ENCODE peak calls at places on chromosomes 6 and 20, in six cellular contexts. G is body of pancreas, P is heart right ventricle, W is OCI-LY7, K is choroid plexus epithelial cell, V is IMR-90. T is an unnamed sample.

GRCh38 chr6:28081486-28081751 is 1.1 kb downstream of the ZNF165 start:
- DNase-seq in K (no peak), G (no peak), W (peak), P (no peak), V (no peak), T (no peak)

GRCh38 chr6:4776967-4777925 is 1.0 kb downstream of the CDYL start:
- DNase-seq in V (peak), G (peak), P (peak), K (peak), W (peak), T (peak)

GRCh38 chr6:169194737-169195136 is 58.9 kb downstream of the THBS2 start:
- DNase-seq in W (no peak), V (no peak), K (no peak), G (no peak), P (no peak), T (no peak)

GRCh38 chr6:116255246-116255800 is 1.4 kb upstream of the TSPYL4 start:
- DNase-seq in K (no peak), G (no peak), W (no peak), V (no peak), P (no peak), T (no peak)

GRCh38 chr20:19726126-19726525 is 31.9 kb upstream of the RIN2 start:
- DNase-seq in W (no peak), P (no peak), V (peak), G (no peak), K (peak), T (peak)

GRCh38 chr6:40774932-40775331 is 187.8 kb upstream of the LRFN2 start:
- DNase-seq in V (no peak), W (peak), P (no peak), K (peak), G (no peak), T (no peak)

GRCh38 chr20:49775229-49775693 is 37.4 kb upstream of the SLC9A8 start:
- DNase-seq in P (peak), G (peak), W (no peak), K (peak), V (peak), T (peak)

GRCh38 chr6:129730477-129731165 is 20.6 kb upstream of the ARHGAP18 start:
- DNase-seq in K (peak), V (no peak), G (peak), W (peak), P (no peak), T (peak)

GRCh38 chr20:22922987-22923386 is 112.1 kb upstream of the SSTR4 start:
- DNase-seq in P (no peak), V (no peak), G (no peak), W (no peak), K (no peak), T (no peak)

GRCh38 chr6:84763397-84764331 is 734 bp downstream of the TBX18 start:
- DNase-seq in W (no peak), P (peak), G (peak), K (peak), V (peak), T (peak)

GRCh38 chr20:57451759-57452661 is 60.8 kb downstream of the RBM38 start:
- DNase-seq in K (no peak), G (no peak), W (peak), V (no peak), P (peak), T (no peak)

GRCh38 chr20:36852187-36852586 is 23.8 kb upstream of the TLDC2 start:
- DNase-seq in K (no peak), V (no peak), G (no peak), W (peak), P (no peak), T (no peak)

GRCh38 chr6:31834367-31834703 is 6.8 kb downstream of the HSPA1B start:
- DNase-seq in W (peak), V (peak), P (peak), G (peak), K (peak), T (no peak)

GRCh38 chr6:124722479-124722878 is 239.8 kb upstream of the RNF217 start:
- DNase-seq in G (no peak), W (no peak), P (no peak), V (no peak), K (no peak), T (no peak)

GRCh38 chr6:128114164-128114563 is 213.3 kb upstream of the THEMIS start:
- DNase-seq in V (no peak), K (no peak), G (no peak), P (no peak), W (no peak), T (no peak)

GRCh38 chr6:139338845-139339244 is 35.6 kb downstream of the CITED2 start:
- DNase-seq in G (no peak), P (no peak), K (peak), W (no peak), V (peak), T (peak)

GRCh38 chr6:120774275-120774674 is 560.0 kb downstream of the TBC1D32 start:
- DNase-seq in V (no peak), K (peak), G (no peak), W (no peak), P (no peak), T (peak)

GRCh38 chr6:41014780-41015179 is 24.2 kb downstream of the UNC5CL start:
- DNase-seq in V (no peak), P (no peak), K (no peak), G (no peak), W (no peak), T (no peak)

GRCh38 chr6:118509009-118509617 is 39.0 kb upstream of the PLN start:
- DNase-seq in K (peak), W (peak), G (peak), V (peak), P (peak), T (peak)

GRCh38 chr20:51715873-51716215 is 52.3 kb downstream of the ATP9A start:
- DNase-seq in P (no peak), K (no peak), V (no peak), W (no peak), G (no peak), T (no peak)

GRCh38 chr20:7355056-7355455 is 585.2 kb downstream of the HAO1 start:
- DNase-seq in K (no peak), W (no peak), V (no peak), G (no peak), P (no peak), T (no peak)

GRCh38 chr20:11275740-11276139 is 601.9 kb upstream of the JAG1 start:
- DNase-seq in K (no peak), W (no peak), V (no peak), G (no peak), P (no peak), T (no peak)

GRCh38 chr20:46512943-46513844 is at the start of gene ZNF334:
- DNase-seq in P (peak), V (peak), G (peak), K (peak), W (no peak), T (peak)

GRCh38 chr6:161429921-161430490 is 156.1 kb upstream of the AGPAT4 start:
- DNase-seq in P (no peak), W (no peak), K (peak), V (no peak), G (no peak), T (no peak)
- TF ChIP-seq CTCF in P (no peak), W (peak), K (peak), V (no peak), G (no peak), T (peak)

DNA sequence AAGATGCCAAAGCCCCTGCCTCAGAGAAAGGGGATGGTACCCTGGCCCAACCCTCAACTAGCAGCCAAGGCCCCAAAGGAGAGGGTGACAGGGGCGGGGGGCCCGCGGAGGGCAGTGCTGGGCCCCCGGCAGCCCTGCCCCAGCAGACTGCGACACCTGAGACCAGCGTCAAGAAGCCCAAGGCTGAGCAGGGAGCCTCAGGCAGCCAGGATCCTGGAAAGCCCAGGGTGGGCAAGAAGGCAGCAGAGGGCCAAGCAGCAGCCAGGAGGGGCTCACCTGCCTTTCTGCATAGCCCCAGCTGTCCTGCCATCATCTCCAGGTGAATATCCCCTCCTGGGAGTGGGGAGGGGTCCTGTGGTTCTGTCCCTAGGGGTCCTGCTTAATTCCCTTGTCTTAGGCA is 1.1 kb downstream of the MYLK2 start:
- DNase-seq in V (no peak), G (no peak), P (no peak), W (no peak), K (no peak), T (no peak)
- H3K4me3 ChIP-seq in V (no peak), G (no peak), P (no peak), W (no peak), K (no peak), T (no peak)

DNA sequence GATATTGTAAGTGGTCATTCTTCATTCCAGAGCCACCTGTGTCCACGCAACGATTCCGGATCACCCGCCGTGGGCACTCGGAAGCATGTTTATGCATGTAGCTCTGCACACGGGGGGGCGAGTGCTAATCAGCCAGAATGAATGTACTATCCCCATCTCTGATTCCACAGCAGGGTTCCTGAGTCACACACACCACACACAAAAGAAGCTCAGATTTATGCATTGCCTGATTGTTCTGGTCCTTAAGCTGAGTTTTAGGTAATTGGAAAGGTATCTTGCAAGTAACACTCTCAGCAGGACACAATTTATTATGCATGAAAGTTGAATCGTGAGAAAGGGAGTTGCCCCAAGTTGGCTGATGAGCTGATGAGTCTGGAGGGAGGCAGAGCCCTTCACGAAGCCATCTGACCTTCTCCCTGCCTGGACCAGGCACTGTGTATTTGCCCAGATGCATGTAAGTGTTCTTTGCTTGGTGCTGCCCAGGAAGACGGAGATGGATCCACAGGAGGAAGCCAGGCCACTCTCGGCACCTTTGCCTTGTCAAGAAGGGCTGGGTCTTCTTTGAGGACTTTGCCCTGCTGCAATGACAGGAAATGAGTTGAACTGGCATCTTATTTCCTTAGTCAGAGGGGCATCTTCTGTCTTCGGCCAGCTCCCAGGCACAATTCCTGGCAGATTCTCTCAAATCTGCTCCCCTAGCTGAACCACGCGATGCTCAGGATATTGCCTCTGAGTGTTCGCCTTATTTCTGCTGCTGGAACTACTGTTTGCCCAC is 141.1 kb downstream of the SYNDIG1 start:
- DNase-seq in K (peak), W (no peak), V (no peak), G (no peak), P (no peak), T (peak)
- TF ChIP-seq CTCF in K (no peak), W (no peak), V (no peak), G (no peak), P (no peak), T (no peak)

DNA sequence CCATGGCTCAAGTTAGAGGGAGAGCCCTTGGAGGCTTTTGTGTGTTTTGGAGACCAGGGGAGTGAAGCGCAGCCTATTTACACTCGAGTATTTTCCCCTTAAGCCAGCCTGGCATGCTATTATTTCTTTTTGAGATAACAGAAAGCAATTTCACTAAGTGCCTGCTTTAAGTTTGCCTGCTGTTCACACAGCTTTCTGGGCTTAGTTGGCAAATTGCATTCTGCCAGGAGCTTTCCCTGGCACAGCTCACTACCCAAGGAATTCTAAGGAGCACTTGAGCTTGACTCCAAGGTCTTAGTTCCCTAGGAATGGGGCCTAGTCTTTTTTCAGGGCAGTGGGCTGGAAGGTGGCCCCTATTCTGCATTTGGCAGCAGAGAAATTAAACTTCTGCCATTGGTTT is 19.0 kb upstream of the ASXL1 start:
- DNase-seq in P (no peak), G (peak), K (no peak), V (no peak), W (no peak), T (no peak)
- H3K4me3 ChIP-seq in P (no peak), G (no peak), K (no peak), V (no peak), W (no peak), T (no peak)

GRCh38 chr20:15763344-15763743 is 809.9 kb downstream of the KIF16B start:
- DNase-seq in K (peak), G (no peak), V (peak), W (no peak), P (no peak), T (peak)
- TF ChIP-seq CTCF in K (no peak), G (no peak), V (no peak), W (no peak), P (no peak), T (no peak)

T was measured in astrocyte of the spinal cord.